ENCODE peak calls at places on chromosome 5, in seven cellular contexts. K, V, U, L, T, W and I are unnamed samples.

GRCh38 chr5:132184588-132184987 is 43.1 kb downstream of the P4HA2 start:
- DNase-seq in V (no peak), T (no peak), K (no peak), L (no peak), W (no peak), U (no peak), I (no peak)

GRCh38 chr5:126385509-126385908 is 37.7 kb upstream of the GRAMD2B start:
- DNase-seq in L (no peak), T (no peak), V (no peak), U (no peak), K (no peak), W (no peak), I (no peak)

GRCh38 chr5:173290477-173291131 is 37.6 kb downstream of the STC2 start:
- DNase-seq in U (no peak), L (no peak), T (no peak), V (no peak), W (no peak), K (no peak), I (no peak)

GRCh38 chr5:53436480-53437191 is 43.8 kb upstream of the FST start:
- DNase-seq in L (no peak), W (no peak), U (no peak), K (no peak), V (no peak), T (no peak), I (no peak)

GRCh38 chr5:157860898-157861894 is 2.3 kb upstream of the CLINT1 start:
- DNase-seq in V (peak), L (no peak), K (peak), W (no peak), T (no peak), U (no peak), I (peak)

GRCh38 chr5:74394924-74395880 is 245.3 kb downstream of the ENC1 start:
- DNase-seq in V (peak), L (no peak), W (no peak), T (no peak), K (no peak), U (no peak), I (no peak)

GRCh38 chr5:97002983-97003382 is 67.1 kb downstream of the LNPEP start:
- DNase-seq in V (no peak), K (no peak), W (no peak), L (no peak), U (no peak), T (no peak), I (no peak)

GRCh38 chr5:5183192-5183699 is 43.1 kb downstream of the ADAMTS16 start:
- DNase-seq in U (no peak), V (no peak), T (no peak), L (no peak), K (no peak), W (no peak), I (no peak)

GRCh38 chr5:59246470-59247250 is 646.9 kb downstream of the PDE4D start:
- DNase-seq in T (no peak), L (no peak), V (no peak), W (no peak), U (no peak), K (no peak), I (no peak)

GRCh38 chr5:147188200-147189108 is 46.4 kb upstream of the STK32A start:
- DNase-seq in U (peak), V (peak), T (no peak), L (peak), K (peak), W (peak), I (no peak)

GRCh38 chr5:150339165-150339564 is 18.3 kb upstream of the TCOF1 start:
- DNase-seq in L (no peak), V (peak), K (no peak), W (no peak), T (no peak), U (no peak), I (no peak)

GRCh38 chr5:180643191-180643851 is 6.1 kb downstream of the FLT4 start:
- DNase-seq in U (no peak), L (no peak), T (no peak), W (no peak), V (no peak), K (no peak), I (peak)

GRCh38 chr5:41670216-41670615 is 159.8 kb upstream of the PLCXD3 start:
- DNase-seq in V (no peak), L (no peak), K (no peak), T (no peak), W (no peak), U (no peak), I (no peak)

GRCh38 chr5:15376088-15376487 is 123.9 kb upstream of the FBXL7 start:
- DNase-seq in V (no peak), U (no peak), L (no peak), W (no peak), K (no peak), T (no peak), I (no peak)

GRCh38 chr5:114296191-114296590 is 65.7 kb upstream of the KCNN2 start:
- DNase-seq in L (no peak), U (no peak), W (no peak), V (no peak), K (no peak), T (no peak), I (no peak)

GRCh38 chr5:32017638-32018429 is 156.3 kb downstream of the GOLPH3 start:
- DNase-seq in K (no peak), V (peak), W (no peak), T (no peak), U (no peak), L (no peak), I (no peak)

GRCh38 chr5:177443144-177443983 is 3.2 kb upstream of the PRR7 start:
- DNase-seq in T (no peak), L (no peak), V (peak), U (no peak), W (no peak), K (no peak), I (no peak)

GRCh38 chr5:78843436-78843835 is 141.7 kb downstream of the ARSB start:
- DNase-seq in V (no peak), U (no peak), K (no peak), W (no peak), T (no peak), L (no peak), I (no peak)

GRCh38 chr5:66615136-66615535 is 18.9 kb downstream of the MAST4 start:
- DNase-seq in K (no peak), L (peak), V (no peak), T (no peak), W (no peak), U (no peak), I (peak)

GRCh38 chr5:180304016-180304292 is 12.1 kb upstream of the MAPK9 start:
- DNase-seq in W (no peak), L (no peak), V (no peak), U (no peak), T (no peak), K (no peak), I (no peak)

GRCh38 chr5:124698774-124699173 is 47.7 kb downstream of the ZNF608 start:
- DNase-seq in V (no peak), K (no peak), L (no peak), W (no peak), T (no peak), U (no peak), I (no peak)

GRCh38 chr5:54616031-54616430 is 98.5 kb downstream of the SNX18 start:
- DNase-seq in L (no peak), W (no peak), K (peak), U (peak), V (no peak), T (peak), I (peak)

GRCh38 chr5:62133426-62133825 is 172.6 kb upstream of the KIF2A start:
- DNase-seq in U (no peak), L (no peak), V (no peak), W (no peak), T (no peak), K (no peak), I (no peak)

GRCh38 chr5:60540855-60541805 is 158.8 kb downstream of the DEPDC1B start:
- DNase-seq in K (no peak), U (no peak), W (peak), V (peak), L (no peak), T (no peak), I (no peak)

GRCh38 chr5:91419571-91420537 is 36.7 kb upstream of the ARRDC3 start:
- DNase-seq in L (peak), V (peak), U (peak), K (peak), W (peak), T (peak), I (peak)

GRCh38 chr5:98770911-98771322 is 2.5 kb upstream of the RGMB start:
- DNase-seq in U (no peak), V (peak), W (no peak), K (no peak), L (no peak), T (no peak), I (no peak)

GRCh38 chr5:160361624-160362023 is 8.8 kb downstream of the C1QTNF2 start:
- DNase-seq in W (no peak), K (no peak), U (no peak), V (no peak), T (no peak), L (no peak), I (no peak)

GRCh38 chr5:181043285-181044092 is 3.4 kb downstream of the BTNL9 start:
- DNase-seq in K (no peak), T (no peak), V (peak), U (peak), L (no peak), W (no peak), I (no peak)

GRCh38 chr5:163252951-163253350 is 184.4 kb upstream of the CCNG1 start:
- DNase-seq in V (no peak), T (no peak), L (no peak), W (no peak), U (no peak), K (no peak), I (no peak)

GRCh38 chr5:95953026-95953425 is 8.6 kb downstream of the ELL2 start:
- DNase-seq in W (no peak), K (no peak), L (no peak), T (no peak), V (no peak), U (no peak), I (no peak)

GRCh38 chr5:149151717-149152116 is 10.4 kb downstream of the ABLIM3 start:
- DNase-seq in L (no peak), T (no peak), V (no peak), W (no peak), U (no peak), K (no peak), I (peak)

GRCh38 chr5:149153193-149153750 is 12.0 kb downstream of the ABLIM3 start:
- DNase-seq in U (no peak), L (no peak), V (no peak), K (no peak), W (no peak), T (no peak), I (no peak)

GRCh38 chr5:149154629-149155028 is 13.3 kb downstream of the ABLIM3 start:
- DNase-seq in L (no peak), T (no peak), W (no peak), K (no peak), V (no peak), U (no peak), I (no peak)

GRCh38 chr5:149152317-149152746 is 11.0 kb downstream of the ABLIM3 start:
- DNase-seq in U (no peak), W (no peak), V (no peak), T (no peak), K (no peak), L (no peak), I (no peak)

DNA sequence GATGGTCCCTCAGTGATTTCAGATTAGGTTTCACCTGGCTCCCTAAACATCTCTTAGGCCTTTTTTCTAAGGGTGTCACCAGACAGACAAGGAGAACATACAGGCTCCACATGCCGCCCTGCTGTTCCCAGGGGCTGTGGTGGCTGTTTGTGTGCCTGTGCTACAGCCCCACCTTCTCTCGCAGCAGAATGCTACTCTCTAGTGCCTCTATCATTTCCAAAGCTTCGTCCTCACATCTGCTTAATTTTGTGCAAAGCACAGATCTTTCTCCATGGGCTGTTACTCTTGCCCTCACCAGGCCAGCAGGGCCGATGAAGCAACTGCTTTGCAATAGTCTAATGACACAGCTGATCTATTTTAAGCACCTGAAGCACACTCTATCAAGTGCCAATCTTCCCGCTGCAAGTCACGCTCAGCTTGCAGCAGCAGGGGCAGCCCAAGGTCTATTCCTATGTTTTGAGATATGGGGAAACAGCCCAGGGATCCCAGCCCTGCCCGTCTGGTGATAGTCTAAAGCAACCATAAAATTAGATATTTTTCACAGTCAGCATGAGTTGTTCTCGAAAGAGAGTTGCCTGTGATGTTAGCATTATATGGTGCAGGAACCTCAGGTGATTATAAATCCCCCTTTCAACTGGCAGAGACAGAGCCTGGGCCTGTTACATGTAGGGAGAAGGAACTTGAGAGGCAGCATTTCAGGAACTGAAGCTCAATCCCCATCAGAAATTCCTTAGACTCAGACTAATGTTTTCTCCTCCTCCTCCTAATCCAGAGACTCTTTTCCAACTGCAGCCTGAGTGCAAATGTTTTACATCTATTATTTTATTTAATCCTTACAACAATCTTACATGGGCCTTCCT is 12.7 kb downstream of the ABLIM3 start:
- DNase-seq in W (no peak), U (peak), K (no peak), L (peak), V (no peak), T (peak), I (peak)
- TF ChIP-seq CTCF in W (no peak), U (no peak), K (no peak), L (no peak), V (no peak), T (no peak), I (no peak)

GRCh38 chr5:10499066-10499465 is 57.4 kb downstream of the ROPN1L start:
- DNase-seq in U (no peak), L (no peak), K (no peak), T (no peak), V (no peak), W (no peak), I (no peak)
- H3K27ac ChIP-seq in U (no peak), L (no peak), K (no peak), T (no peak), V (no peak), W (no peak), I (no peak)

GRCh38 chr5:151682240-151682639 is 4.5 kb downstream of the SPARC start:
- DNase-seq in L (no peak), K (no peak), U (no peak), V (no peak), W (no peak), T (no peak), I (no peak)
- TF ChIP-seq CTCF in L (no peak), K (no peak), U (no peak), V (no peak), W (peak), T (no peak), I (no peak)

DNA sequence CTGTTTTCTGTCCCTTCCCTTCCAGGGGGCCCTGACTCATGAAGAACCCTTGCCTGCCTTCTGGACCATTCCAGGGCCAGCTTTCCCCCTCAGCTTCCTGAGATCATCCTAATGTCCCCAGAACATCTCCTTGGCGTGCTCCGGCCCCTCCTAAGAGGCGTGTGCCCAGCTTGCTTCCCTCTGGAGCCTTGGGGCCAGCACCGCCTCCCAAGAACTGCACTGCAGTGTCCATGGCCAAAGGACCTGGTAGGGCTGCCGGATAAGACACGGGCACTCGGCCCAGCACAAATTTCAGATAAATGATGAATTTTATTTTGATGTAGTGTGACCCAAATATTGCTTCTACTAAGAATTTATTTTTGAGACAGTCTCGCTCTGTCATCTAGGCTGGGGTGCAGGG is 20.7 kb upstream of the SLC12A7 start:
- DNase-seq in K (no peak), L (no peak), U (no peak), W (no peak), V (no peak), T (no peak), I (no peak)
- H3K27ac ChIP-seq in K (no peak), L (no peak), U (no peak), W (no peak), V (no peak), T (no peak), I (no peak)

DNA sequence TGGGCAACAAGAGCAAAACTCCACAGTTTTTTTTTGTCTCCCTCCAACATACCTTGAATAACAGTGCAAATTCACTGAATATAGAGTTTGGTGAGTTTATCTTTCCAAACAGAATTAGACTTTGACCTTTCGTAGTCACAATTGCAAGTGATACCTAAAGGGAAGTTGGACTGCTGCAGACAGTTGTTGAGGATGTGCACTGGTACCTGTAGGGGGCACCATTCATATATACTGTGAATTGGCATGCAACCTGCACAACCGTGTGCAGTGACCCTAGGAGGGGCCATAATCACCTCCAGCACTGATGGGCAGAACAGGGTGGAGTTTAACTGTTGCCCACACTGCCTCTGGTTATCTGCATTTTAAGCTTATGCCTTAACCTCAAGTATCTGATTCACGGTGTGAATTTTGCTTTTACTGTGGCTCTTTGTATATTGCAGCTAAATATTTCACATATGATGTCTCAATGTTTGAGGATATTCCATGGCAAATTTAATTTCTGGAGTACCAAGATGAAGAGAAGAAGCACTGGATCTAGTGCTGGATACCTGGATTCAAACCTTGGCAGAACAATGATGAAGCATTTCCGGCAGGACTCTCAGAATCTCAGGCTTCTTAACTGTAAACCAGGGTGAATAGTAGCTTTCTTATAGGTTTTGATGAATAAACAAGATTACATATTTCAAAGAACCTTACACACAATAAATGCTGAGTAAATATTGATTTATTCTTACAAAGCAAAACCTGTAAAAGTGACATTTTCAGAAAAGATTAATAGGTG is 144.4 kb downstream of the ACTBL2 start:
- DNase-seq in U (no peak), V (peak), W (no peak), L (no peak), K (peak), T (no peak), I (no peak)
- TF ChIP-seq CTCF in U (no peak), V (peak), W (peak), L (no peak), K (no peak), T (peak), I (peak)

GRCh38 chr5:1788200-1788599 is 11.4 kb downstream of the MRPL36 start:
- DNase-seq in L (no peak), V (no peak), U (no peak), K (no peak), T (no peak), W (no peak), I (no peak)

GRCh38 chr5:1787472-1788047 is 12.1 kb downstream of the MRPL36 start:
- DNase-seq in U (no peak), T (peak), K (no peak), L (no peak), W (no peak), V (no peak), I (no peak)

GRCh38 chr5:1789838-1790462 is 9.7 kb downstream of the MRPL36 start:
- DNase-seq in T (peak), L (no peak), U (no peak), K (no peak), W (peak), V (no peak), I (no peak)

GRCh38 chr5:1786621-1787471 is 12.8 kb downstream of the MRPL36 start:
- DNase-seq in U (no peak), L (no peak), W (no peak), K (no peak), T (peak), V (no peak), I (peak)

GRCh38 chr5:1788828-1789227 is 10.8 kb downstream of the MRPL36 start:
- DNase-seq in T (peak), U (no peak), W (no peak), V (no peak), K (no peak), L (no peak), I (no peak)
- H3K27ac ChIP-seq in T (no peak), U (no peak), W (peak), V (no peak), K (no peak), L (no peak), I (no peak)

DNA sequence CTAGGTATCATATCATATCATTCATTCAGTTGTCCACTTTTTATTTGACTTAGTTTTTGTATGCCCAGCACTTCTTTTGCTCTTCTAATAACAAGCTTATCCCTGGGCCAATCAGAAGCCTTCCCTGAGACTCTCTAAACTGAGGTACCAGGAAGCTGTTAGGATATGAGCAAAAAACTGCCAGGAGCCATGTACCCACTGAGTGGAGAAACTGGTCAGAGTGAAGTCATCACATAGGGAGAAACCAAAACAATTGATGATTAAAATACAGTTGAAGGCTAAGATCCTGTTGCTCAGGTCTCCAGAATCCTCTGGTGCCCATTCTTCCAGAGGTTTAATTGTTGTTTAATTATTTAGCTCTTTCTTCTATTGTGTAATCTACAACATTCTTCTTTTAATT is 120.2 kb downstream of the KIAA0825 start:
- DNase-seq in L (no peak), U (no peak), W (no peak), K (no peak), V (no peak), T (no peak), I (no peak)
- TF ChIP-seq CTCF in L (no peak), U (no peak), W (no peak), K (no peak), V (no peak), T (no peak), I (no peak)

DNA sequence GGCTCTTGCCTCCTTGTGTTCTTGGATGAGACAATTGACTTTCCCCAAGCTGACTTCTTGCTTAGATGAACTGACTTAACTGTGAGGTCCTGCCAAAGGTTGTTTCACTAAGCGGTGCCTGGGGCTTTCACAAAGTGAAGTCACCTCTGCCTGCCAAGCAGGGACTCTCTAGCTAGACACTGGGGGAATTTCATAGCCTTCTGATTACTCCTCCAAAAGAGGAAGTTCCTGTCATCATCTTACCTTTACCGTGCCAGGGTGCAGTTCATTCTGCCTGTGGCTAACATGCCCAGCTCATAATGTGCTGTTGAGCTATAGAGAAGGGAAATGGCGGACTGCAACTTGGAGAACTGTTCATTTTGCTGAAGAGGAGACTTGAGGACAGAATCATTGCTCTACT is 472.0 kb upstream of the WWC1 start:
- DNase-seq in K (no peak), L (no peak), T (no peak), U (no peak), W (no peak), V (no peak), I (no peak)
- H3K27ac ChIP-seq in K (no peak), L (no peak), T (no peak), U (no peak), W (no peak), V (no peak), I (no peak)